ENCODE peak calls at places on chromosome 6, in four cellular contexts. H is effector memory CD4-positive, alpha-beta T cell; W is astrocyte; Z is ovary. U is an unnamed sample.

GRCh38 chr6:104580452-104580851 is 279.3 kb downstream of the HACE1 start:
- DNase-seq in Z (no peak), H (no peak), W (no peak), U (no peak)

GRCh38 chr6:27133281-27134227 is 113.9 kb upstream of the PRSS16 start:
- DNase-seq in Z (peak; percentile 47), W (peak; percentile 69), H (peak; percentile 48), U (no peak)

GRCh38 chr6:32240686-32241085 is 16.8 kb upstream of the NOTCH4 start:
- DNase-seq in W (no peak), H (no peak), Z (no peak), U (no peak)

GRCh38 chr6:29071831-29072723 is 15.0 kb downstream of the OR2B3 start:
- DNase-seq in Z (no peak), W (no peak), H (no peak), U (no peak)

GRCh38 chr6:130885392-130886192 is 58.4 kb downstream of the SMLR1 start:
- DNase-seq in Z (no peak), H (peak; percentile 69), W (peak; percentile 55), U (peak; percentile 54)

GRCh38 chr6:906920-907319 is 214.0 kb upstream of the EXOC2 start:
- DNase-seq in W (peak; percentile 47), Z (no peak), H (no peak), U (no peak)

GRCh38 chr6:132683543-132683942 is 24.6 kb upstream of the TAAR1 start:
- DNase-seq in W (peak; percentile 91), Z (no peak), H (no peak), U (no peak)

GRCh38 chr6:144219056-144219685 is 66.0 kb upstream of the UTRN start:
- DNase-seq in H (no peak), Z (no peak), W (peak; percentile 35), U (no peak)

GRCh38 chr6:107235521-107235920 is 120.2 kb upstream of the BEND3 start:
- DNase-seq in H (no peak), Z (no peak), W (no peak), U (no peak)

DNA sequence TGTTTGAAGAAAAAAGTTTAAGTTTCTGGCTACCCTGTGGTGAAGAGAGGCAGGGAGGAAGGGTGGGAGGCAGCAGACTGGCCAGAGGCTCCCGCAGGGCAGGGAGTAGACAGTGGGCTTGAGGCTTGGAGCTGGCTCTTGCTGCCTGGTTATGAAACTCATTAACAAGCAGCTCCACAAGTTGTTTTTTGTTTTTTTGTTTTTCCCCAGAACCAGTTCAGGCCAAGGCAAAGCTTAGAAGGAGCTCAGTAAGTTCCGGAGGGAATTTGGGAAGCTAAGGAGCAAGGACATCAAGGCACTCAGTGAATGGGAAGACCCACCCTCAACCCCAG is 4.0 kb downstream of the DLL1 start:
- DNase-seq in W (no peak), H (no peak), Z (no peak), U (no peak)
- H3K27ac ChIP-seq in W (no peak overlapping the region), H (no peak overlapping the region), Z (no peak overlapping the region), U (peak overlapping the region; percentile 83)

DNA sequence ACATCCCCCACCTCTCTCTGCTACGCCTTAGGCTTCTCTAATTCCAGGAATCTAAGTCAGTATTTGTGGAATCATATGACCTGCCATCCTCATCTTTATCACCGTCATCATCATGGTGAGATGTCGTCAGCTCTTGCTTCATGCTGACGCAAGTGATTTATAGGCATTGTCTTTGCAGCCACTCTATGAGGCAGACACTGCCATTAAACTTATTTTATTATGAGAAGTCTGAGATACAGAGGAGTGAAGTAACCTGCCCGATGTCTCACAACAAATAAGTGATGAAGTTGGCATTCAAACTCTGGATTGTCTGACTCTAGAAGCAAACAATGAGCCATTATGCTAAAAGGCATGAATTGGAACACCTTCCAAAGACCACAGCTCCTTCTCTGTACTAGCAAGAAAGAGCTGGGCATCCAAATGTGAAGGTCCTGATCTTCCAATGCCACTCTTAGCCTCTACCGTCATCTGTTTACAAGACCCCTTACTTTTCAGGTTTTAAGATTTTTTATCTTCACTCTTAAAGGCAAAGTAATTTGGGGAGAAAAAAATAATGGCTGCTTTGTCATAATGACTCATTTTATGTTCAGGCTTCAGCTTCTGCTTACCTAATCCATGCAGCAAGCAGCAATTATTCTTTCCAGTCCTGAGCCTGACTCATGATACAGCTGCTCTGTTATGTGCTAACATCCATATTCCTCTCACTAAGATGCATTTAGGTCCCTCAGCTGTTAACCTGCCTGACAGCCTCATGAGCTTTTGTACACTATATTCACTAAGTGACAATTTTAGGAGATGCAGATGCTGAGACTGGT is 113.7 kb upstream of the BCLAF1 start:
- DNase-seq in Z (no peak), H (no peak), W (peak; percentile 96), U (no peak)
- H3K27ac ChIP-seq in Z (no peak overlapping the region), H (no peak overlapping the region), W (peak overlapping the region; percentile 89), U (peak overlapping the region; percentile 75)

DNA sequence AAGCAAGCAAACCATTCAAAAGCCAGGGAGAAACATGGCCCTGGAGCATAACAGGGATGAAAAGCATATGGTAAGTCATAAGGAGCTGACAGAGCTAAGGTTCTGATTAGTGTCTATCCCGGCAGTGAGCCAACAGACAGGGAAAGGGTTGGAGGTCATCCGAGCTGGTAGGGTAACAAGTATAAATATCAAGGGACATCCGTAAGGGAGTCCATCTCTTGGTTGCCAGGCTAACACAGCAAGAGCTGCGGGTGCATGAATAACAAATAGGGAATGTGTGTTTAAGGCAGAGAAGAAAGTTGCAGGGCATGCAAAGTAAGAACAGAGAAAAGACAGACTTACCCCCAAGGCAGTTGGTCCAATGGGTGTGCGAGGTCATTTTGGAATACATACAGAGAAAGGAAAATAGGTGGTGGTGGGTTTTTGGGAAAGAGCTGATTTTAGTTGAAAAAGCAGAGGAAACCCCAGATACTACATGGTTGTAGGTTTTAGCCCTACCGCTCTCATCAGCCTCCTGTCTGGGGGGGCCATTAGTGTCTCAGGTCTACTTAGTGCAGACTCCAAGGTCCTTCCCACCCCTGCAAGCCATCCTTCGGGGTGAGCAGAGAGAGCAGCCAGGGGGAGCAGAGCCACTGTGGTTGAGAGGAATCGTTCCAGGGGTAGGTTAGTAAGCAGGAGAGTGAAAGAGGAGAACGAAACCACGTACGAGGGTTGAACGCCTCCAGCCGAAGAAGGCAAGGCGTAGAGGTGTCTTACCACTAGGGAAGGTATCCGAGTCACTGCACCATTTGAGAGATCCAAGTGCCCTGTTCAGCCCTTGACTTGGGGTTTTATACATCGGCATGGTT is at the start of gene ERVFRD-1:
- DNase-seq in W (no peak), Z (no peak), H (no peak), U (no peak)
- H3K27ac ChIP-seq in W (no peak within 1 kb of the TSS), Z (no peak within 1 kb of the TSS), H (no peak within 1 kb of the TSS), U (no peak within 1 kb of the TSS)

GRCh38 chr6:158374020-158374419 is 61.8 kb downstream of the TULP4 start:
- DNase-seq in W (no peak), Z (no peak), H (no peak), U (no peak)

GRCh38 chr6:158379336-158379735 is 67.1 kb downstream of the TULP4 start:
- DNase-seq in H (no peak), Z (no peak), W (no peak), U (no peak)

GRCh38 chr6:158373209-158373608 is 60.9 kb downstream of the TULP4 start:
- DNase-seq in Z (no peak), H (no peak), W (no peak), U (no peak)

GRCh38 chr6:158377866-158378265 is 65.6 kb downstream of the TULP4 start:
- DNase-seq in W (peak; percentile 32), H (no peak), Z (no peak), U (peak; percentile 44)

DNA sequence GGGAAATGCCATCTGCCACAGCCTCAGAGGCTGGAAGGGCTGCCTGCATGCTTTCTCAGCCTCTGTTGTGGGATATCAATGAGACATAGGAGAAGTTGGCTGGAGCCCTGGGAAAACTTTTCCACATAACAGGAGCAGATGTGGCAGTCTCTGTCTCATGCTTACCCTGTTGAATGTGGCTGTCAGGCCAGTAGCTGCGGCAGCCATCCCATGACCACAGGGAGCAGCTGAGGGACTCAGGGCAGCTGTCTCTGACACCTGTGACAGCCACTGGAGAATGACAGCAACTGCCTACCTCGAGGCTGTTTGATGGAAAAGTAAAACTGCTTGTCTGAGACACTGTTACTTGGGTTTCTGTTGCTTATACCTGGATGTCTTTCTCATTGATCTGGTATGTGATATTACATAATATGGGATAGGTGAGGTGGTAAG is 64.4 kb downstream of the TULP4 start:
- DNase-seq in W (peak; percentile 90), H (no peak), Z (no peak), U (no peak)
- H3K27ac ChIP-seq in W (no peak overlapping the region), H (no peak overlapping the region), Z (no peak overlapping the region), U (peak overlapping the region; percentile 69)

GRCh38 chr6:79610301-79611009 is 20.7 kb upstream of the SH3BGRL2 start:
- DNase-seq in W (peak; percentile 49), H (no peak), Z (no peak), U (no peak)
- H3K27ac ChIP-seq in W (no peak overlapping the region), H (no peak overlapping the region), Z (no peak overlapping the region), U (no peak overlapping the region)

GRCh38 chr6:17839526-17839925 is 132.8 kb upstream of the NUP153 start:
- DNase-seq in W (no peak), H (no peak), Z (no peak), U (no peak)

GRCh38 chr6:17842014-17842776 is 135.5 kb upstream of the NUP153 start:
- DNase-seq in H (no peak), Z (no peak), W (no peak), U (no peak)

GRCh38 chr6:17831135-17831534 is 124.4 kb upstream of the NUP153 start:
- DNase-seq in Z (no peak), H (no peak), W (peak; percentile 83), U (no peak)

GRCh38 chr6:17835784-17836183 is 129.1 kb upstream of the NUP153 start:
- DNase-seq in W (no peak), H (no peak), Z (no peak), U (no peak)

GRCh38 chr6:17836298-17836697 is 129.6 kb upstream of the NUP153 start:
- DNase-seq in W (no peak), Z (no peak), H (no peak), U (no peak)
- H3K27ac ChIP-seq in W (no peak overlapping the region), Z (no peak overlapping the region), H (no peak overlapping the region), U (no peak overlapping the region)

GRCh38 chr6:149078383-149078782 is 239.1 kb upstream of the TAB2 start:
- DNase-seq in W (no peak), Z (no peak), H (no peak), U (no peak)

GRCh38 chr6:149079911-149080501 is 237.5 kb upstream of the TAB2 start:
- DNase-seq in Z (peak; percentile 74), H (no peak), W (peak; percentile 65), U (no peak)

GRCh38 chr6:149080511-149080910 is 237.0 kb upstream of the TAB2 start:
- DNase-seq in H (no peak), Z (no peak), W (peak; percentile 83), U (no peak)

GRCh38 chr6:149081281-149081680 is 236.2 kb upstream of the TAB2 start:
- DNase-seq in W (no peak), Z (no peak), H (no peak), U (no peak)

DNA sequence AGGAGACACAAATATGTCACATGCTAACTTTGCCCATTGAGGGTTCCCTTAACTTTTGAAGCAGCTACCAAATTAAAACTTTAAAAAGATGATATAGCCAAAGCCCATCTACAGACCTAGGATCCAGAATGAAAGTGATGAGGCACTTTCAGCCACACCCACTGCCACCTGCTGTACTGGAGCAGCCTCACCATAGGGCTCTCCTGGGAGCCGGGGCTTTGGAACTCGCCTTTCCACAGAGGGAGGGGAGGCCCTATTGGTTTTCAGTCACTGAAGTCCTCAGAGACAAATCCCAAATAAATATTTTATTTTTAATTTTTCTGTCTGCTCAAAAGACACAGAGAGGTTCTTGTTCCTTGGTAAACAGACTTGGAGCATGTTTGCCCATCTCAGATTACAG is 238.1 kb upstream of the TAB2 start:
- DNase-seq in H (no peak), W (no peak), Z (no peak), U (no peak)
- H3K27ac ChIP-seq in H (no peak overlapping the region), W (peak overlapping the region; percentile 75), Z (no peak overlapping the region), U (peak overlapping the region; percentile 53)